ENCODE peak calls at places on chromosome 18, in five cellular contexts. V is T-helper 17 cell, G is DND-41, H is NCI-H82, Q is AML-193. W is an unnamed sample.

GRCh38 chr18:26663001-26663400 is 114.6 kb upstream of the KCTD1 start:
- DNase-seq in V (no peak), G (no peak), H (no peak), Q (no peak), W (no peak)

GRCh38 chr18:67104700-67105284 is 411.7 kb downstream of the DSEL start:
- DNase-seq in V (no peak), G (peak), H (peak), Q (peak), W (no peak)

GRCh38 chr18:6414118-6414722 is 491 bp downstream of the L3MBTL4 start:
- DNase-seq in V (no peak), G (no peak), H (no peak), Q (peak), W (no peak)

GRCh38 chr18:63152791-63153190 is 166.8 kb downstream of the BCL2 start:
- DNase-seq in V (no peak), G (no peak), H (no peak), Q (no peak), W (no peak)

GRCh38 chr18:64713284-64713683 is 564.4 kb upstream of the LINC00305 start:
- DNase-seq in V (no peak), G (no peak), H (no peak), Q (peak), W (no peak)

GRCh38 chr18:47970664-47971523 is 40.4 kb upstream of the SMAD2 start:
- DNase-seq in V (no peak), G (no peak), H (no peak), Q (peak), W (no peak)

GRCh38 chr18:49707594-49707993 is 105.7 kb downstream of the ACAA2 start:
- DNase-seq in V (no peak), G (no peak), H (no peak), Q (no peak), W (no peak)

GRCh38 chr18:22136395-22136794 is 33.0 kb upstream of the GATA6 start:
- DNase-seq in V (no peak), G (no peak), H (no peak), Q (no peak), W (no peak)

GRCh38 chr18:39854291-39854690 is 2100.7 kb upstream of the PIK3C3 start:
- DNase-seq in V (no peak), G (no peak), H (no peak), Q (no peak), W (no peak)